ENCODE peak calls at places on chromosomes 11 and 22, in ten cellular contexts. P is sigmoid colon, L is IMR-90, T is A549, C is breast epithelium, J is HCT116, Z is transverse colon, W is ovary, B is Peyer's patch, M is testis. V is an unnamed sample.

GRCh38 chr11:122984186-122985011 is 2.8 kb upstream of the BSX start:
- DNase-seq in P (peak; percentile 63), L (no peak), T (no peak), C (no peak), J (no peak), Z (no peak), W (no peak), B (no peak), M (peak; percentile 55), V (no peak)

GRCh38 chr11:93572621-93573020 is 29.4 kb upstream of the SMCO4 start:
- DNase-seq in P (no peak), L (no peak), T (no peak), C (no peak), J (no peak), Z (no peak), W (no peak), B (no peak), M (no peak), V (no peak)

GRCh38 chr11:33895752-33896137 is 3.9 kb upstream of the LMO2 start:
- DNase-seq in P (no peak), L (no peak), T (no peak), C (peak; percentile 54), J (no peak), Z (no peak), W (no peak), B (no peak), M (no peak), V (no peak)

GRCh38 chr22:24231706-24232105 is 13.2 kb downstream of the GGT5 start:
- DNase-seq in P (no peak), L (no peak), T (no peak), C (no peak), J (no peak), Z (no peak), W (no peak), B (no peak), M (no peak), V (no peak)

GRCh38 chr22:23196165-23196564 is 15.9 kb downstream of the BCR start:
- DNase-seq in P (no peak), L (no peak), T (no peak), C (no peak), J (no peak), Z (no peak), W (no peak), B (no peak), M (no peak), V (no peak)

GRCh38 chr11:72411623-72412532 is 22.5 kb downstream of the CLPB start:
- DNase-seq in P (peak; percentile 72), L (no peak), T (no peak), C (peak; percentile 28), J (no peak), Z (peak; percentile 25), W (no peak), B (no peak), M (peak; percentile 27), V (no peak)

GRCh38 chr11:114134870-114135269 is 75.4 kb downstream of the ZBTB16 start:
- DNase-seq in P (no peak), L (peak; percentile 5), T (no peak), C (no peak), J (no peak), Z (peak; percentile 18), W (no peak), B (no peak), M (no peak), V (no peak)

GRCh38 chr11:2271077-2271326 is 614 bp upstream of the ASCL2 start:
- DNase-seq in P (peak; percentile 62), L (no peak), T (no peak), C (peak; percentile 24), J (no peak), Z (peak; percentile 41), W (peak; percentile 5), B (peak; percentile 62), M (peak; percentile 71), V (no peak)

GRCh38 chr11:16981651-16982194 is 32.5 kb downstream of the PLEKHA7 start:
- DNase-seq in P (no peak), L (peak; percentile 14), T (no peak), C (peak; percentile 93), J (peak; percentile 28), Z (no peak), W (no peak), B (no peak), M (peak; percentile 90), V (no peak)

GRCh38 chr11:132312616-132313210 is 942.3 kb downstream of the NTM start:
- DNase-seq in P (no peak), L (peak; percentile 46), T (no peak), C (no peak), J (no peak), Z (no peak), W (no peak), B (no peak), M (peak; percentile 37), V (no peak)

DNA sequence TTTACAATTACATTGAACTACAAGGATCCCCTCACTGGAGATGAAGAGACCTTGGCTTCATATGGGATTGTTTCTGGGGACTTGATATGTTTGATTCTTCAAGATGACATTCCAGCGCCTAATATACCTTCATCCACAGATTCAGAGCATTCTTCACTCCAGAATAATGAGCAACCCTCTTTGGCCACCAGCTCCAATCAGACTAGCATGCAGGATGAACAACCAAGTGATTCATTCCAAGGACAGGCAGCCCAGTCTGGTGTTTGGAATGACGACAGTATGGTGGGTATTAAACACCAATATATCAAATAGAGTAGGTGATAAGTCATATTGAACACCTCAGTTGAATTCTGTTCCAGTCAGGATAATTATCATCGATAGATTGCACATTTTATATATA is 4.4 kb downstream of the FBXO7 start:
- DNase-seq in P (no peak), L (peak; percentile 28), T (no peak), C (no peak), J (no peak), Z (no peak), W (no peak), B (no peak), M (no peak), V (no peak)
- H3K4me1 ChIP-seq in P (peaks cover 23% of the 10 kb centered on the region), L (peaks cover under 1% of the 10 kb centered on the region), T (peaks cover 14% of the 10 kb centered on the region), C (peaks cover under 1% of the 10 kb centered on the region), J (peaks cover 12% of the 10 kb centered on the region), Z (peaks cover 10% of the 10 kb centered on the region), W (peaks cover 6% of the 10 kb centered on the region), B (peaks cover 11% of the 10 kb centered on the region), M (peaks cover 15% of the 10 kb centered on the region), V (peaks cover 64% of the 10 kb centered on the region)

GRCh38 chr11:74443071-74443864 is 24.1 kb downstream of the KCNE3 start:
- DNase-seq in P (no peak), L (peak; percentile 11), T (peak; percentile 44), C (peak; percentile 70), J (peak; percentile 19), Z (peak; percentile 55), W (no peak), B (no peak), M (no peak), V (no peak)
- TF ChIP-seq CTCF in P (no peak), L (no peak), T (peak; percentile 69), C (peak; percentile 44), J (peak; percentile 32), Z (peak; percentile 15), W (no peak), B (peak; percentile 16), M (no peak), V (peak; percentile 22)

DNA sequence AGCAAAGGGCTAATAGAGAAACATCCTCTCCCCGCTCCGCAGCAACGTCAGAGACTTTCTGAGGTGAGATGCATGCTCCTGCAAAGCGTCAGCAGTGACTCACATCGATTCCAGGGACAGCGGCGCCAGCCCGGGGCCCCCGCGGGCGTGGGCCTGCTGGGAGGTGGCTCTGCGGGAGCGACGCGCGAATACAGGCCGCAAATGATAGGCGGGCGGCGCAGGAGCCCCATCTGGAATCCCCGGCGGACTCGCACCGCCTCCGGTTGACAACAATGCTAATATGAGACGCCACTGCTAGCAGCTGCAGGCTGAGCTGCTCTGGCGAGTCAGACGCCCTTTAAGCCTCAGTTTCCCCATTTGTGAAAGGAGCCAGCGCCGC is 557 bp downstream of the RANGAP1 start:
- DNase-seq in P (peak; percentile 73), L (peak; percentile 96), T (no peak), C (no peak), J (peak; percentile 64), Z (peak; percentile 68), W (peak; percentile 61), B (peak; percentile 74), M (peak; percentile 54), V (no peak)
- TF ChIP-seq POLR2A in P (no peak), L (peak; percentile 95), T (no peak), C (no peak), J (peak; percentile 27), Z (no peak), W (no peak), B (no peak), M (no peak), V (no peak)

GRCh38 chr11:94732617-94733292 is 35.4 kb upstream of the AMOTL1 start:
- DNase-seq in P (peak; percentile 78), L (peak; percentile 87), T (no peak), C (no peak), J (no peak), Z (no peak), W (no peak), B (no peak), M (no peak), V (no peak)
- H3K4me1 ChIP-seq in P (peaks cover 10% of the 10 kb centered on the region), L (peaks cover 20% of the 10 kb centered on the region), T (peaks cover 69% of the 10 kb centered on the region), C (no peaks in the 10 kb centered on the region), J (peaks cover 61% of the 10 kb centered on the region), Z (no peaks in the 10 kb centered on the region), W (no peaks in the 10 kb centered on the region), B (no peaks in the 10 kb centered on the region), M (no peaks in the 10 kb centered on the region), V (peaks cover 6% of the 10 kb centered on the region)

V was measured in vagina.